ENCODE peak calls at places on chromosomes 4 and X, in four cellular contexts. R is HepG2, O is H1, Y is K562. I is an unnamed sample.

GRCh38 chrX:39582091-39582490 is 515.7 kb downstream of the BCOR start:
- DNase-seq in R (no peak), O (no peak), Y (no peak), I (no peak)

GRCh38 chrX:68500105-68500504 is 1.3 kb downstream of the YIPF6 start:
- DNase-seq in R (no peak), O (no peak), Y (no peak), I (no peak)

GRCh38 chr4:38860788-38861424 is 4.3 kb upstream of the TLR6 start:
- DNase-seq in R (peak; percentile 66), O (no peak), Y (peak; percentile 86), I (peak; percentile 41)

GRCh38 chr4:1575418-1576199 is 108.5 kb downstream of the FAM53A start:
- DNase-seq in R (no peak), O (no peak), Y (no peak), I (no peak)

GRCh38 chr4:157242871-157243270 is 22.3 kb downstream of the GRIA2 start:
- DNase-seq in R (no peak), O (no peak), Y (no peak), I (no peak)

GRCh38 chr4:87258677-87259076 is 38.3 kb upstream of the KLHL8 start:
- DNase-seq in R (no peak), O (no peak), Y (no peak), I (no peak)

GRCh38 chr4:127165971-127166370 is 466.8 kb upstream of the INTU start:
- DNase-seq in R (no peak), O (no peak), Y (no peak), I (no peak)

GRCh38 chrX:40278340-40279090 is 180.8 kb upstream of the BCOR start:
- DNase-seq in R (no peak), O (no peak), Y (no peak), I (no peak)

GRCh38 chr4:77903186-77903585 is 40.6 kb downstream of the MRPL1 start:
- DNase-seq in R (no peak), O (no peak), Y (no peak), I (no peak)

GRCh38 chr4:114040319-114041116 is 61.1 kb upstream of the ARSJ start:
- DNase-seq in R (no peak), O (no peak), Y (no peak), I (peak; percentile 36)

GRCh38 chr4:150769235-150769634 is 187.3 kb downstream of the MAB21L2 start:
- DNase-seq in R (peak; percentile 67), O (no peak), Y (peak; percentile 28), I (no peak)

GRCh38 chrX:155767101-155767878 is 113.9 kb upstream of the VAMP7 start:
- DNase-seq in R (no peak), O (peak; percentile 27), Y (peak; percentile 84), I (peak; percentile 4)

GRCh38 chrX:39396358-39396995 is 595.2 kb downstream of the MID1IP1 start:
- DNase-seq in R (no peak), O (no peak), Y (no peak), I (no peak)

GRCh38 chrX:55908685-55909212 is 191.2 kb downstream of the RRAGB start:
- DNase-seq in R (no peak), O (no peak), Y (no peak), I (no peak)

GRCh38 chr4:38152305-38152704 is 192.1 kb downstream of the PTTG2 start:
- DNase-seq in R (no peak), O (no peak), Y (no peak), I (no peak)

GRCh38 chrX:150849996-150850720 is 48.3 kb downstream of the CD99L2 start:
- DNase-seq in R (no peak), O (no peak), Y (no peak), I (no peak)

GRCh38 chr4:49516796-49517195 is 530.7 kb downstream of the CWH43 start:
- DNase-seq in R (no peak), O (no peak), Y (no peak), I (no peak)

GRCh38 chrX:153724252-153725038 is at the start of the genes ABCD1 and BCAP31:
- DNase-seq in R (peak; percentile 78), O (peak; percentile 29), Y (peak; percentile 90), I (peak; percentile 32)
- TF ChIP-seq SP1 in R (no peak), O (no peak), Y (no peak), I (no peak)

GRCh38 chr4:8761824-8762205 is 109.8 kb downstream of the HMX1 start:
- DNase-seq in R (no peak), O (no peak), Y (no peak), I (no peak)
- TF ChIP-seq HDAC2 in R (no peak), O (no peak), Y (no peak), I (no peak)

GRCh38 chrX:17587352-17587751 is 149.9 kb upstream of the SCML1 start:
- DNase-seq in R (no peak), O (no peak), Y (no peak), I (no peak)

GRCh38 chrX:17591741-17592110 is 145.6 kb upstream of the SCML1 start:
- DNase-seq in R (no peak), O (no peak), Y (no peak), I (no peak)

GRCh38 chrX:17588303-17588702 is 149.0 kb upstream of the SCML1 start:
- DNase-seq in R (no peak), O (no peak), Y (no peak), I (no peak)

GRCh38 chrX:17592117-17592516 is 145.2 kb upstream of the SCML1 start:
- DNase-seq in R (no peak), O (no peak), Y (no peak), I (no peak)

GRCh38 chrX:17590892-17591740 is 146.2 kb upstream of the SCML1 start:
- DNase-seq in R (peak; percentile 3), O (peak; percentile 36), Y (peak; percentile 36), I (no peak)
- TF ChIP-seq SP1 in R (no peak), O (no peak), Y (no peak), I (no peak)

GRCh38 chrX:1528186-1528883 is 8.7 kb downstream of the P2RY8 start:
- DNase-seq in R (no peak), O (no peak), Y (no peak), I (no peak)
- TF ChIP-seq HDAC2 in R (no peak), O (no peak), Y (no peak), I (no peak)

GRCh38 chrX:152903589-152903988 is 5.7 kb downstream of the ZNF185 start:
- DNase-seq in R (no peak), O (no peak), Y (no peak), I (no peak)
- TF ChIP-seq SP1 in R (no peak), O (no peak), Y (no peak), I (no peak)

GRCh38 chr4:108030332-108030731 is 40.6 kb downstream of the HADH start:
- DNase-seq in R (peak; percentile 30), O (peak; percentile 25), Y (peak; percentile 69), I (no peak)
- TF ChIP-seq HDAC2 in R (no peak), O (no peak), Y (no peak), I (no peak)

I was measured in GM12878.